ENCODE peak calls at places on chromosomes 5 and 9, in six cellular contexts. T, M, O, J, N and R are unnamed samples.

GRCh38 chr9:93292288-93292615 is 108.3 kb downstream of the WNK2 start:
- DNase-seq in T (no peak), M (no peak), O (no peak), J (no peak), N (no peak), R (no peak)

GRCh38 chr9:110099236-110099741 is 108.7 kb downstream of the C9orf152 start:
- DNase-seq in T (no peak), M (no peak), O (no peak), J (no peak), N (peak), R (no peak)

GRCh38 chr9:94666364-94667099 is 27.2 kb upstream of the FBP1 start:
- DNase-seq in T (no peak), M (no peak), O (no peak), J (no peak), N (no peak), R (no peak)

GRCh38 chr5:168114444-168115017 is 176.9 kb upstream of the WWC1 start:
- DNase-seq in T (peak), M (peak), O (no peak), J (no peak), N (peak), R (no peak)

GRCh38 chr5:152124413-152125082 is 199.9 kb upstream of the GLRA1 start:
- DNase-seq in T (no peak), M (no peak), O (no peak), J (no peak), N (no peak), R (no peak)

GRCh38 chr9:108478871-108479332 is 376.9 kb downstream of the ACTL7B start:
- DNase-seq in T (no peak), M (no peak), O (peak), J (no peak), N (no peak), R (peak)

GRCh38 chr9:14345586-14346237 is 31.8 kb upstream of the NFIB start:
- DNase-seq in T (no peak), M (no peak), O (no peak), J (peak), N (no peak), R (no peak)

GRCh38 chr5:176714067-176714466 is 66.8 kb downstream of the TSPAN17 start:
- DNase-seq in T (no peak), M (no peak), O (no peak), J (no peak), N (no peak), R (no peak)

GRCh38 chr5:69042915-69043795 is 50.7 kb upstream of the SLC30A5 start:
- DNase-seq in T (peak), M (peak), O (peak), J (no peak), N (peak), R (peak)

GRCh38 chr5:93145767-93146166 is 435.3 kb downstream of the NR2F1-AS1 start:
- DNase-seq in T (no peak), M (no peak), O (no peak), J (no peak), N (no peak), R (no peak)

GRCh38 chr9:98255064-98255577 is 328 bp downstream of the TBC1D2 start:
- DNase-seq in T (no peak), M (no peak), O (no peak), J (peak), N (peak), R (no peak)

GRCh38 chr5:68683632-68684035 is 410.2 kb upstream of the SLC30A5 start:
- DNase-seq in T (no peak), M (no peak), O (peak), J (no peak), N (peak), R (peak)

GRCh38 chr5:115456056-115456455 is 88.5 kb downstream of the FEM1C start:
- DNase-seq in T (no peak), M (no peak), O (no peak), J (no peak), N (no peak), R (no peak)

GRCh38 chr9:122220673-122221222 is 8.0 kb downstream of the LHX6 start:
- DNase-seq in T (no peak), M (no peak), O (no peak), J (no peak), N (no peak), R (no peak)

GRCh38 chr9:108550111-108550510 is 305.7 kb downstream of the ACTL7B start:
- DNase-seq in T (no peak), M (no peak), O (no peak), J (no peak), N (no peak), R (no peak)

GRCh38 chr5:153974131-153974812 is 64.4 kb downstream of the FAM114A2 start:
- DNase-seq in T (no peak), M (peak), O (no peak), J (no peak), N (peak), R (peak)

GRCh38 chr5:135827965-135828792 is 6.3 kb upstream of the SLC25A48 start:
- DNase-seq in T (no peak), M (no peak), O (no peak), J (peak), N (no peak), R (no peak)

GRCh38 chr5:6765612-6766525 is 52.6 kb downstream of the TENT4A start:
- DNase-seq in T (peak), M (peak), O (no peak), J (peak), N (peak), R (no peak)

GRCh38 chr5:2276101-2276500 is 393.4 kb upstream of the IRX4 start:
- DNase-seq in T (no peak), M (no peak), O (no peak), J (no peak), N (no peak), R (no peak)

GRCh38 chr9:91379461-91379860 is 17.7 kb upstream of the AUH start:
- DNase-seq in T (no peak), M (no peak), O (no peak), J (no peak), N (no peak), R (no peak)

GRCh38 chr5:126385509-126385908 is 37.7 kb upstream of the GRAMD2B start:
- DNase-seq in T (no peak), M (no peak), O (no peak), J (no peak), N (peak), R (no peak)

GRCh38 chr5:139027150-139027549 is 152.0 kb upstream of the LRRTM2 start:
- DNase-seq in T (no peak), M (no peak), O (no peak), J (no peak), N (no peak), R (no peak)

GRCh38 chr5:6910950-6911349 is 197.7 kb downstream of the TENT4A start:
- DNase-seq in T (no peak), M (no peak), O (no peak), J (no peak), N (no peak), R (no peak)

GRCh38 chr9:75147638-75148037 is 59.3 kb downstream of the OSTF1 start:
- DNase-seq in T (no peak), M (peak), O (no peak), J (no peak), N (no peak), R (no peak)

GRCh38 chr9:16039103-16039987 is 486.5 kb downstream of the CCDC171 start:
- DNase-seq in T (no peak), M (no peak), O (no peak), J (no peak), N (no peak), R (no peak)

GRCh38 chr9:31799953-31800609 is 584.4 kb upstream of the ACO1 start:
- DNase-seq in T (no peak), M (peak), O (no peak), J (no peak), N (peak), R (peak)

GRCh38 chr9:89185980-89186379 is 7.4 kb upstream of the SHC3 start:
- DNase-seq in T (no peak), M (no peak), O (no peak), J (no peak), N (peak), R (no peak)

GRCh38 chr5:96026334-96027065 is 64.8 kb upstream of the ELL2 start:
- DNase-seq in T (no peak), M (no peak), O (no peak), J (no peak), N (no peak), R (no peak)

GRCh38 chr9:104915739-104916138 is 12.2 kb downstream of the ABCA1 start:
- DNase-seq in T (no peak), M (no peak), O (no peak), J (no peak), N (no peak), R (no peak)

GRCh38 chr5:54630738-54631369 is 113.3 kb downstream of the SNX18 start:
- DNase-seq in T (no peak), M (no peak), O (no peak), J (no peak), N (no peak), R (no peak)

GRCh38 chr5:150066901-150067396 is 19.4 kb downstream of the CSF1R start:
- DNase-seq in T (no peak), M (no peak), O (no peak), J (no peak), N (no peak), R (peak)

GRCh38 chr9:130498298-130498917 is 53.6 kb downstream of the ASS1 start:
- DNase-seq in T (no peak), M (no peak), O (no peak), J (no peak), N (peak), R (no peak)

GRCh38 chr9:2041736-2042135 is 26.6 kb downstream of the SMARCA2 start:
- DNase-seq in T (no peak), M (no peak), O (no peak), J (no peak), N (no peak), R (no peak)

GRCh38 chr5:132887326-132887725 is 13.9 kb downstream of the LEAP2 start:
- DNase-seq in T (no peak), M (no peak), O (no peak), J (no peak), N (no peak), R (no peak)

GRCh38 chr9:137917795-137918194 is 40.2 kb downstream of the CACNA1B start:
- DNase-seq in T (no peak), M (no peak), O (no peak), J (no peak), N (no peak), R (no peak)

GRCh38 chr5:136033848-136034247 is 5.1 kb downstream of the TGFBI start:
- DNase-seq in T (no peak), M (no peak), O (no peak), J (no peak), N (no peak), R (no peak)

GRCh38 chr5:19261879-19262278 is 726.1 kb downstream of the CDH18 start:
- DNase-seq in T (no peak), M (no peak), O (no peak), J (no peak), N (no peak), R (no peak)

GRCh38 chr9:99445920-99446319 is 223.8 kb downstream of the SEC61B start:
- DNase-seq in T (no peak), M (no peak), O (no peak), J (peak), N (no peak), R (no peak)

GRCh38 chr9:4663956-4664355 is 1.9 kb downstream of the PLPP6 start:
- DNase-seq in T (no peak), M (no peak), O (no peak), J (no peak), N (no peak), R (no peak)
- H3K4me3 ChIP-seq in T (no peak), M (no peak), O (no peak), J (no peak), N (peak), R (no peak)

GRCh38 chr9:70260606-70261005 is 1.8 kb downstream of the SMC5 start:
- DNase-seq in T (no peak), M (no peak), O (no peak), J (no peak), N (no peak), R (no peak)
- H3K4me3 ChIP-seq in T (peak), M (no peak), O (no peak), J (no peak), N (peak), R (no peak)

DNA sequence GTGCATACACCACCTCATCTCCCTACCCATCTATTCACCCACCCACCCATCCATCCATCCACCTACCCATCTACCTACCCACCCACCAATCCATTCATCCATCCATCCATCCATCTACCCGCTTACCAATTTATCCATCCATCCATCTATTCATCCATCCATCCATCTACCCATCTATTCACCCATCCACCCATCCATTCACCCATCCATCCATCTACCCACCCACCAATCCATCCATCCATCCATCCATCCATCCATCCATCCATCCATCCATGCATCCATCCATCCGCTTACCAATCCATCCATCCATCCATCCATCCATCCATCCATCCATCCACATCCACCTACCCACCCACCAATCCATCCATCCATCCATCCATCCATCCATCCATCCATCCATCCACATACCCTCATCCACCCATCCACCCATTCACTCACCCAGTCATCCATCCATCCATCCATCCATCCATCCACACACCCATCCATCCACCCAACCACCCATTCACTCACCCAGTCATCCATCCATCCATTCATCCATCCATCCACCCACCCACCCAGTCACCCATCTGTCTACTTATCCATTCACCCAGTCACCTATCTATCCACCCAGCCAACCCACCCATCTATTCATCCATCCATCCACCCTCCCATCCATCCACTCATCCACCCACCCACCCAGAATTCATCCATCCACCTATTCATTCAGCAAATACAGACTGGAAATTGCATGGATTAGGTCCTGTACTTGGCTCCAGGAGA is 125.6 kb downstream of the RXRA start:
- DNase-seq in T (no peak), M (no peak), O (no peak), J (no peak), N (no peak), R (no peak)
- H3K4me3 ChIP-seq in T (no peak), M (no peak), O (no peak), J (no peak), N (no peak), R (no peak)

GRCh38 chr9:127931092-127931881 is 710 bp upstream of the PIP5KL1 start:
- DNase-seq in T (no peak), M (no peak), O (no peak), J (no peak), N (peak), R (no peak)
- H3K4me3 ChIP-seq in T (peak), M (no peak), O (peak), J (no peak), N (peak), R (peak)

DNA sequence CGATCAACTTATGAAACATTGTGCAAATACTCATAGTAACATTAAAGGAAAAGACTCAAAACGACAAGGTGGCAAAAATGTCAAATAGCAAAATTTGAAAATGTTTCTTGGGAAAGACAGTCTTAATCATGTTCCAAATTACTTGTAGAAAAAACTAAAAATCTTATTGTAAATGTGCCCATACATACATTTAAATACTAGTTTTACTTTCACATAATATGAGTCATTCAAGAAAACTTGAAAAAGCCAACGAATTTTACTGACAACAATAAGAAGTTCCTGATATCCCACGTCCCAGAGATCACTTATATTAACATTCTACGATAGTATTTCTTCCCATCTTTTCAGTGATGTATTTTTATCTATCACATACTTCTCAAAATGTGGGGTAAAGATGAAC is 13.7 kb downstream of the MLLT3 start:
- DNase-seq in T (no peak), M (no peak), O (no peak), J (no peak), N (no peak), R (no peak)
- H3K4me3 ChIP-seq in T (no peak), M (no peak), O (no peak), J (no peak), N (no peak), R (no peak)

GRCh38 chr5:146796144-146796543 is 82.4 kb downstream of the PPP2R2B start:
- DNase-seq in T (no peak), M (no peak), O (no peak), J (no peak), N (no peak), R (no peak)

GRCh38 chr5:146794326-146795029 is 84.1 kb downstream of the PPP2R2B start:
- DNase-seq in T (no peak), M (no peak), O (no peak), J (no peak), N (no peak), R (no peak)

GRCh38 chr5:146799235-146800015 is 79.1 kb downstream of the PPP2R2B start:
- DNase-seq in T (no peak), M (no peak), O (no peak), J (no peak), N (no peak), R (no peak)

GRCh38 chr5:146796911-146797310 is 81.6 kb downstream of the PPP2R2B start:
- DNase-seq in T (no peak), M (no peak), O (no peak), J (no peak), N (no peak), R (no peak)

DNA sequence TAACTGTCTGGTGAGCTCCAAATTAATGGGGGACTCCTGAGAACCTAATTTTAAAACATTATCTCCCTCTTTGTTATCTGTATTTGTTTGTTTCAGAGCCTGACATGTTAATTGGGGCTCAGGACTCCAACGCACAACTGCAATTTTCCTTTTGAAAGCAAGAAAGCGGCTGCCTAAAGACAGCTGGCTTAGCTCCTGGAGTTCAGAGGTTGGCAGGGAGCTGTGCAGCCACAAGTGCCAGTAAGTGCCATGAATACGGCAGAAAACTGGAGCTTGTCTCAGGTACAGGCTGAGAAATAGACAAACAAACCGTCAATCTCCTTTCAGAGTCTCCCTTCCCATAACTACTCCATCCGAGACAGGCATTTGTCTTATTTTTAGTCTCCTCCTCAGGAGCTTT is 80.9 kb downstream of the PPP2R2B start:
- DNase-seq in T (no peak), M (no peak), O (no peak), J (no peak), N (no peak), R (no peak)
- H3K4me3 ChIP-seq in T (no peak), M (no peak), O (no peak), J (no peak), N (no peak), R (no peak)

DNA sequence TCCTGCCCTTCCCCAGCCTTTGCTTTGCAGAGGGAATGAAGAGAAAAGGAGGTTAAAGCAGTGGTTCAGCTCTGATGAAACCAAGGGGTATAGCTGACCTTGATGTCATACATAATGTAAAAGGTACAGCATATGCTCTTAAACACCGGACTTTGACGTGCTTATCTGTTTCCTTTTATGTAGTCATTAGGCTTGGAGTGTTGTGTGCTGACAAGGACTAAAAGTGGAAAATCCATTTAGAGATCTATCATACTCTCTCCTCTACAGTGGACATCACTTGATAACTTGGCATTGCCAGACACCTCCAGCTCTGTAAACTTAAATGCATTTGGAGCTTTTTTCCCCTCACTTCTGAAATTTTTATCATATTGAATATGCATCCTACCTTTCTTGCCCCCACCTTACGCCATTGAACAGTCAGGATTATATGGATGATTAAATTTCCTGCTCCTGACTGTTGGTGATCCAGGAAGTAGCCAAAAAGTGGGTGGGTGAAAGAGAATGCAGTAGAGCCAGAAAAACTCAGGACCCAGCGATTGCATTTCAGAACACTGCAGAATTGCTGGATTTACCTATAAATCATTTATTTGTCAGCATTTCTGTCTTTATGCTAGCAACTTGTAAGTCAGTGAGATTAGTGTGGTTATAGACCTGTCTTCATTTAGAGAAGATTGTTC is 4.1 kb downstream of the TNFAIP8 start:
- DNase-seq in T (no peak), M (no peak), O (no peak), J (no peak), N (no peak), R (no peak)
- H3K4me3 ChIP-seq in T (no peak), M (no peak), O (no peak), J (no peak), N (no peak), R (no peak)

DNA sequence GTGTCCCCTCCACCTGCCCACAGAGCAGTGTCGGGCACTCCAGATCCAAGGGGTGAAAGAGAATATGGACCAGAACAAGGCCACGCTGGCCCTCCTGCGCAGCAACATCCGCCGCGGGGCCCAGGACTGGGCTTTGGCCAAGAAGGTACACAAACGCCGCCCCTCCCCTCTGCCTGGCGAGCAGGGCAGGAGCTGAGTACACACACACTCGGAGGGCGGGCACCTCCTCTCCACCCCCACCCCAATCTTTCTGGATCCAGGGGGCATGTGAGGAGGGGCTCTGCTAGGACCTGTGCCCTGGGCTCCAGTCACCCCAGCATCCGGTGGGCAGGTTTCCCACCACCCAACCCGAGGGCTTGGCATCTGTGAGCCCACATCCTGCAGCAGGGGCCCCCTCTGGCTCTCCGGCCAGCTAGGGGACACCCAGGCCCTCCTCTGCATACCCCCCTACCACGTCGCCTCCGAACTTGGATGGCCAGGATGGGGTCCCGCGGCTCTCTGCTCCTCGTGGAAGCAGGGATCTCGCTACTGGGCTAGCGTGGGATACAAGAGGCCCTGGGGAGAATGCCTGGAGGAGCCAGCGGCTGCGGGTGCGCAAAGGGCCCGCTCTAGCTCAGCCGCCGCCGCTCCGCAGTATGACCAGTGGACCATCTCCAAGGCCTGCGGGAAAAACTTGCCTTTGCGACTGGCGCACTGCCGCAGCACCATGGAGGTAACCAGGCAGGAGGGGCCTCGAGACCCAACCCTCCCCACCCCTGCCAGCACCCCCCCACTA is 3.1 kb downstream of the CCDC183 start:
- DNase-seq in T (no peak), M (no peak), O (no peak), J (peak), N (no peak), R (no peak)
- H3K4me3 ChIP-seq in T (peak), M (no peak), O (no peak), J (no peak), N (peak), R (peak)